ENCODE peak calls at places on chromosomes 3 and 15, in five cellular contexts. G is cardiac fibroblast, Q is foreskin fibroblast, H is AG10803, E is brain microvascular endothelial cell. O is an unnamed sample.

GRCh38 chr3:142904639-142905441 is 16.0 kb upstream of the PCOLCE2 start:
- DNase-seq in G (peak; percentile 23), Q (no peak), H (no peak), E (no peak), O (peak; percentile 68)

GRCh38 chr3:63067999-63068645 is 192.9 kb upstream of the CADPS start:
- DNase-seq in G (peak; percentile 40), Q (peak; percentile 10), H (peak; percentile 44), E (peak; percentile 31), O (peak; percentile 76)

GRCh38 chr3:142211034-142211433 is 14.4 kb downstream of the GK5 start:
- DNase-seq in G (peak; percentile 50), Q (no peak), H (no peak), E (no peak), O (no peak)

GRCh38 chr3:49199244-49199899 is 28.0 kb downstream of the KLHDC8B start:
- DNase-seq in G (peak; percentile 92), Q (peak; percentile 87), H (peak; percentile 78), E (peak; percentile 95), O (peak; percentile 29)

GRCh38 chr3:117540583-117540982 is 831.0 kb downstream of the TUSC7 start:
- DNase-seq in G (no peak), Q (peak; percentile 30), H (no peak), E (no peak), O (no peak)

GRCh38 chr15:40793216-40793989 is 13.5 kb upstream of the ZFYVE19 start:
- DNase-seq in G (peak; percentile 94), Q (peak; percentile 91), H (peak; percentile 84), E (peak; percentile 98), O (peak; percentile 97)

GRCh38 chr3:20160230-20160629 is 25.8 kb downstream of the SGO1 start:
- DNase-seq in G (no peak), Q (no peak), H (no peak), E (no peak), O (no peak)

GRCh38 chr15:89826671-89827655 is 12.3 kb upstream of the ANPEP start:
- DNase-seq in G (no peak), Q (no peak), H (no peak), E (no peak), O (no peak)

GRCh38 chr3:141105828-141106628 is 54.9 kb downstream of the SPSB4 start:
- DNase-seq in G (peak; percentile 83), Q (peak; percentile 62), H (peak; percentile 85), E (peak; percentile 88), O (peak; percentile 85)

GRCh38 chr3:166837535-166837934 is 542.6 kb downstream of the ZBBX start:
- DNase-seq in G (no peak), Q (no peak), H (no peak), E (no peak), O (peak; percentile 62)
- TF ChIP-seq CTCF in G (no peak), Q (no peak), H (no peak), E (peak; percentile 40), O (peak; percentile 61)

GRCh38 chr3:39189648-39190269 is 2.6 kb downstream of the XIRP1 start:
- DNase-seq in G (peak; percentile 84), Q (peak; percentile 41), H (peak; percentile 59), E (peak; percentile 54), O (peak; percentile 74)
- H3K4me3 ChIP-seq in G (no peak overlapping the region), Q (no peak overlapping the region), H (no peak overlapping the region), E (no peak overlapping the region), O (no peak overlapping the region)

GRCh38 chr3:52150357-52150756 is 3.9 kb downstream of the POC1A start:
- DNase-seq in G (no peak), Q (no peak), H (no peak), E (no peak), O (no peak)

GRCh38 chr3:52150860-52151259 is 3.4 kb downstream of the POC1A start:
- DNase-seq in G (no peak), Q (no peak), H (no peak), E (no peak), O (no peak)

GRCh38 chr3:52153389-52154096 is 680 bp downstream of the POC1A start:
- DNase-seq in G (no peak), Q (peak; percentile 35), H (peak; percentile 30), E (peak; percentile 2), O (peak; percentile 51)

GRCh38 chr3:52155912-52156311 is 1.7 kb upstream of the POC1A start:
- DNase-seq in G (no peak), Q (no peak), H (no peak), E (no peak), O (no peak)

DNA sequence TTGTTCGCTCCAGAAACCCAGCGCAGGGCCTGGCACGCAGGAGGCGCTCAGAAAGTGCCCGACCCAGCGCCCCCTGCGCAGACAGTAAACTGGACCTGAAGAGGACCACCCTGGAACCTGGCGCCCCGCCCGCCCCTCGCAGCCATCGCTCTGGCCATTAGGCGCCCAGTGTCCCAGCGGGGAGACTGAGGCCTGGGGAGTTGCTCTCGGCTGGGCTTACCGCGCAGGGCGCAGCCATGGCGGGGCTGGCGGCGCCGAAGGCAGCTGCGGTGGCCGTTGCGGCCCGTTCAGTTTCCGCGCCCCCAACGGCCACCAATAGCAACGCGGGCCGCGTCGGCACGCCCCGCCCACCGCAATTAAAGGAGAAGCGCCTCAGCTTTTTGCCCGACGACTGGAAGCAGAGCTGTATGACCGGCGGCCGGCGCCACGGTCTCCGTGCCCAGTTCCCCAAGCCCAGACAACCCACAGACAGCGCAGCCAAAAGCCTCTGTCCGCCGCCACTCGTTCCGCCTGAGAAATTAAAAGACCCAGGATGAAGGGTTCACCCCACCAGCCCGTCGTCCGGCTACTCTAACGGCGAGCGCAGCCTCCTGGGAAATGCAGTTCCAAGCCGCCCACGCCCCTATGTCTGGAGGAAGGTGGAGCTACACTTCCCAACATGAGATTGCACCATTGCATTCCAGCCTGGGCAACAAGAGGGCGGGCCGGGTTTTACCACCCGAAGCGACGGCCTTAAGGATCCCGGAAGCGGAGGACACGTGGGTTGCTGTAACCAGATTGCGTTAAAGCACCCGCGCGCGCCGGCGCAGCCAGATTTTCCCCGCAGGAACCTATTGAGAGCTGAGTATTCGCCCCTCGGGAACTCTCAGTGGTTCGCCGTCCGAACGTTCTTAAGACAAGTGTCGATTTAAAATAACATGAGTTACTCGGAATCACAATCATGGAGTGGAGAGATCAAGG is at the start of gene POC1A:
- DNase-seq in G (peak; percentile 98), Q (peak; percentile 96), H (peak; percentile 98), E (peak; percentile 99), O (peak; percentile 99)
- TF ChIP-seq CTCF in G (no peak), Q (no peak), H (no peak), E (no peak), O (no peak)

GRCh38 chr15:99511865-99512632 is 53.7 kb upstream of the MEF2A start:
- DNase-seq in G (peak; percentile 66), Q (no peak), H (peak; percentile 40), E (peak; percentile 39), O (no peak)
- H3K4me3 ChIP-seq in G (no peak overlapping the region), Q (peak overlapping the region; percentile 23), H (peak overlapping the region; percentile 12), E (no peak overlapping the region), O (no peak overlapping the region)

DNA sequence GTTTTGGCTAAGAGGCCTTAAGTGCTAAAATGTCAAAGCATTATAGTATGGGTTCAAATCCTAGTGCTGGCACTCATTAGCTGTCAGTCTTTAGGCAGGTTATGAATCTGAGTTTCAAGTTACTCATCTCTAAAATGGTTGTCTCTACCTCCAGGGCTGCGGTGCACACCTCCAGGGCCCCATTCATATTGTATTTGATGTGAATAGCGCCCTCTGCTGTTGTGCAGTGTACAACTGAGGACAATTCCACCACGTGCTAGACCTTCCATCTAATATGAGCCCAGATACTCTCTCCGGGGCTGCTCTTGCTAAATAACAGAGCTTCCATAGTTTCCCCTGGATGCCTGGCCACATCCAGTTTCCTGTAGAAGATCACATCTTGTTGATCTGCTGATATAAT is 54.3 kb downstream of the OXNAD1 start:
- DNase-seq in G (no peak), Q (no peak), H (no peak), E (no peak), O (peak; percentile 33)
- TF ChIP-seq CTCF in G (peak; percentile 25), Q (peak; percentile 24), H (peak; percentile 18), E (peak; percentile 58), O (peak; percentile 13)

O was measured in epithelial cell of esophagus.